ENCODE peak calls at places on chromosomes 4 and X, in nine cellular contexts. G is fibroblast of pulmonary artery, C is HFFc6, P is GM06990, H is NB4, J is Calu3, X is thyroid gland, A is cardiac muscle cell, N is suprapubic skin. O is an unnamed sample.

GRCh38 chr4:168434993-168435392 is 45.3 kb downstream of the DDX60L start:
- DNase-seq in C (no peak), G (no peak), J (no peak), H (no peak), X (no peak), N (no peak), A (no peak), P (no peak), O (no peak)

GRCh38 chr4:159607824-159608223 is 504.9 kb downstream of the RAPGEF2 start:
- DNase-seq in N (no peak), P (no peak), G (no peak), C (no peak), A (peak; percentile 8), X (no peak), J (peak; percentile 11), H (no peak), O (no peak)

GRCh38 chrX:119518371-119518770 is 46.8 kb downstream of the STEEP1 start:
- DNase-seq in C (no peak), X (no peak), N (no peak), A (no peak), H (no peak), G (no peak), J (no peak), P (no peak), O (no peak)

GRCh38 chr4:39698424-39699009 is 581 bp downstream of the UBE2K start:
- DNase-seq in A (peak; percentile 27), C (no peak), X (peak; percentile 59), J (peak; percentile 28), N (no peak), P (no peak), H (peak; percentile 72), G (no peak), O (peak; percentile 32)

GRCh38 chrX:109125304-109125703 is 356.6 kb downstream of the GUCY2F start:
- DNase-seq in N (no peak), C (no peak), A (no peak), P (no peak), G (no peak), X (no peak), H (no peak), J (no peak), O (no peak)

GRCh38 chr4:134944115-134944514 is 742.5 kb upstream of the PABPC4L start:
- DNase-seq in N (no peak), H (no peak), C (no peak), A (no peak), X (no peak), G (no peak), J (no peak), P (no peak), O (no peak)

GRCh38 chrX:41384041-41384705 is 50.2 kb downstream of the DDX3X start:
- DNase-seq in P (no peak), G (peak; percentile 87), H (peak; percentile 87), J (peak; percentile 82), A (peak; percentile 90), C (peak; percentile 46), N (peak; percentile 71), X (peak; percentile 38), O (peak; percentile 87)

GRCh38 chrX:45445745-45446412 is 245.2 kb upstream of the DIPK2B start:
- DNase-seq in A (peak; percentile 70), G (peak; percentile 73), P (no peak), C (peak; percentile 89), X (no peak), N (no peak), H (peak; percentile 35), J (no peak), O (peak; percentile 72)

GRCh38 chrX:149487292-149487691 is 17.8 kb downstream of the IDS start:
- DNase-seq in C (no peak), J (no peak), X (no peak), P (no peak), A (no peak), H (peak; percentile 7), N (no peak), G (no peak), O (no peak)

GRCh38 chrX:129737921-129738320 is 858 bp upstream of the XPNPEP2 start:
- DNase-seq in X (no peak), A (peak; percentile 44), N (peak; percentile 40), P (no peak), H (peak; percentile 61), G (no peak), C (peak; percentile 39), J (no peak), O (peak; percentile 52)

GRCh38 chr4:5956285-5957021 is 61.8 kb downstream of the C4orf50 start:
- DNase-seq in C (no peak), G (no peak), A (no peak), X (peak; percentile 21), J (no peak), N (no peak), H (no peak), P (peak; percentile 16), O (no peak)

GRCh38 chr4:172042714-172043114 is 229.5 kb downstream of the GALNTL6 start:
- DNase-seq in A (no peak), J (peak; percentile 24), C (no peak), G (no peak), P (no peak), N (no peak), X (no peak), H (no peak), O (no peak)

GRCh38 chrX:17174671-17175070 is 200.3 kb upstream of the NHS start:
- DNase-seq in A (no peak), J (no peak), C (no peak), N (no peak), G (no peak), P (no peak), X (peak; percentile 2), H (no peak), O (no peak)

GRCh38 chr4:14607001-14607400 is 395.3 kb upstream of the CPEB2 start:
- DNase-seq in H (no peak), A (no peak), X (no peak), P (no peak), J (no peak), C (no peak), N (no peak), G (no peak), O (peak; percentile 4)

GRCh38 chrX:129606918-129607317 is 47.8 kb downstream of the APLN start:
- DNase-seq in J (peak; percentile 64), P (no peak), G (peak; percentile 61), N (peak; percentile 73), C (peak; percentile 8), H (peak; percentile 52), X (peak; percentile 45), A (peak; percentile 60), O (peak; percentile 62)

GRCh38 chrX:29617276-29617675 is 598.1 kb upstream of the MAGEB2 start:
- DNase-seq in H (no peak), C (peak; percentile 3), P (no peak), N (no peak), G (peak; percentile 20), J (no peak), X (peak; percentile 47), A (peak; percentile 33), O (peak; percentile 32)

DNA sequence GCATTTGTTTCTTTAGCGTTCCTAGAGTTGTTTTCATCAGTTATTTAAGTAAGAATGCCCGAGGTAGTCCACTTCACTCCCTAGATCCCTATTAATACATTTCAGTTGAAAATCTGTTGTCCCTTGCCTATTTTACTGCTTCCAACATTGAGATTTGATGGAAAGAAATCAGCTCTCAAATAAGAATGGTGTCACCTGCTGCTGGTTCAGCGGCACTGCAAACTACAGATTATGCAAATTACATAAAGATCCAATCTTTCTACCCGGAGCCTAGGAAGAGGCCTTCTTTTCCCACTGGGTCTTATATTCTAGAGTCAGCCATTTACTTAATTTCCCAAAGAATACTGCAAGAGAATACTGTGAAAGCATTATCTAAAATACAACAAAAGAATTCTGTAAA is 597.6 kb upstream of the MAGEB2 start:
- DNase-seq in C (no peak), G (no peak), A (peak; percentile 12), P (no peak), X (no peak), N (no peak), H (no peak), J (no peak), O (peak; percentile 13)
- TF ChIP-seq CTCF in C (no peak), G (peak; percentile 14), A (peak; percentile 17), P (peak; percentile 25), X (no peak), N (no peak), H (no peak), J (no peak), O (peak; percentile 26)

GRCh38 chr4:66688674-66689073 is 856.6 kb downstream of the CENPC start:
- DNase-seq in J (no peak), C (peak; percentile 19), X (no peak), N (no peak), P (no peak), A (peak; percentile 55), G (peak; percentile 71), H (peak; percentile 11), O (peak; percentile 68)
- TF ChIP-seq CTCF in J (no peak), C (peak; percentile 68), X (no peak), N (no peak), P (no peak), A (peak; percentile 44), G (peak; percentile 55), H (no peak), O (peak; percentile 21)

DNA sequence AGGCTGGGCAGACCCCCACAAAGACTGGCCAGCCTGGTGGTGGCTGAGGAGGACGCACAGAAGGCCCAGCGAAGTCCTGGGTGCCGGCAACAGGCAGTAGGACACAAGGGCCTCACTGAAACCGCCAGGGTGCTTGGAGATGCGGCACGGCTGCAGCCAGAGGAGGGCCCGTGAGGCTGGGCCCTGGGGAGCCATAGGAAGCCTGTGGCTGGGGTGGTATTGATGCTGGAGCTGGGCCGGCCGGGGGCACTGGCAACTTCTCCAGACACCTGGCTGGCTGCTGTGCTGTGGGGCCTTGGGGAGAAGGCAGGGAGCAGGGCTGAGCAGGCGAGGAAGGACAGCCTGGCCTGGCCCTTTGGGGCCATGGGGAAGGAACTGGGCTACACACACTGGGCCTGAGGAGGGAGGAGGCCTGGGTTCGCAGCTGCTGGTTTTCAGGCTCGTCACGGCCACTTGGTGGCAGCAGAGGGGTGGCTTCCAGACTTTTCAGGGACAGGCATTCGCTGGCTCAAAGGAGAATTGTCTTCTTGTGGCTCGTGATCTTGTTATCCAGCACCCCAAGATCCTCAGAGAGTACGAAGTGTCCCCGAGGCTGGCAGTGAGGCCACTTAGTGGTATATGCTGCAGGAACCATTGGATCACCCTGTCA is 37.2 kb downstream of the ATP2B3 start:
- DNase-seq in N (no peak), H (peak; percentile 74), A (peak; percentile 55), P (peak; percentile 30), C (peak; percentile 47), G (peak; percentile 46), X (peak; percentile 58), J (peak; percentile 72), O (peak; percentile 53)
- TF ChIP-seq CTCF in N (peak; percentile 51), H (peak; percentile 74), A (peak; percentile 66), P (peak; percentile 78), C (peak; percentile 75), G (peak; percentile 64), X (peak; percentile 52), J (peak; percentile 76), O (peak; percentile 65)

DNA sequence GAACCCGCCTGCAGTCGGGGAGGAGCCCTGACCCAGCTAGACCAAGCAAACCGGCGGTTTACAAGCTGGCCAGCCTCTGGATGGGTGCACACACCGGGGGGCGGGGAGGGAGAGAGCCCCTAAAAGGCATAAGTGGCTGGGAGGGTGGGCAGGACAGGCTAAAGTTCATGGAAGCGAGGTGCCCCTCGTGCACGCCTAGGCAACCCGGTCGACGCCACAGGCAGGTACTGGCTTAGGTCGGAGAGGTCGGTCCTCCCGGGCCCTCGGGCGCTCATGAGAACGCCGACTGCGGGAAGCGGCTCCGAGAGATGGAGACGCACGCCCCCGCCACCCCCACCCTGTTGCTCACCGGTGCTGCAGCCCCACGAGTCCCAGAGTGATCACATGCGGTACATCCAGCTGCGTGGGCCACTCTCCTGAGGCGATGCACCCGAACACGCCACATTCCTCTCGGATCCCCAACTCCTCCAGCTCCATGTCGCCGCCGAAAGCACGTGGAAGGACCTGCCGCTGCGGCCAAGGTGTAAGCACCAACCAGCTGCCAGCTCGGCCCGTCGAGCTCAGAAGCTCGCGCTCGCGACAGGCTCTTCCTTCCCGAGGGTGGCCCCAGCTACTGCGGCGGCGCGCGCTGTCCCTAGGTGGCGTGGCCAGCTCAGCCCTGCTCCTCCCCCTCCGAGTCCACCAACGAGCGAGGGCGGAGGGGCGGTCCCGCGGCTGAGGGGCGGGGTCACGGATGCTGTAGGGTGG is at the start of gene PPAT:
- DNase-seq in A (peak; percentile 99), C (peak; percentile 97), N (peak; percentile 98), H (peak; percentile 99), P (peak; percentile 99), J (peak; percentile 96), G (peak; percentile 98), X (peak; percentile 98), O (peak; percentile 98)
- TF ChIP-seq CTCF in A (no peak), C (peak; percentile 65), N (peak; percentile 53), H (peak; percentile 10), P (peak; percentile 4), J (no peak), G (peak; percentile 13), X (peak; percentile 18), O (no peak)